ENCODE peak calls at places on chromosome 19, in seven cellular contexts. F, M, W, U, K, P and X are unnamed samples.

GRCh38 chr19:11694533-11695439 is 44.0 kb downstream of the ZNF823 start:
- DNase-seq in U (peak), M (peak), F (peak), K (peak), W (peak), P (peak), X (peak)

GRCh38 chr19:19261350-19262189 is 11.5 kb downstream of the TM6SF2 start:
- DNase-seq in K (no peak), U (no peak), F (no peak), P (no peak), M (no peak), W (no peak), X (no peak)

GRCh38 chr19:16449330-16449961 is 22.3 kb downstream of the EPS15L1 start:
- DNase-seq in P (peak), F (peak), M (peak), W (no peak), U (no peak), K (no peak), X (no peak)

GRCh38 chr19:5628470-5628869 is 5.6 kb downstream of the SAFB start:
- DNase-seq in K (peak), M (peak), F (no peak), P (peak), U (no peak), W (no peak), X (no peak)

GRCh38 chr19:2811735-2812413 is 7.8 kb upstream of the ZNF554 start:
- DNase-seq in F (no peak), U (no peak), W (no peak), M (no peak), P (no peak), K (no peak), X (no peak)

GRCh38 chr19:47353307-47353712 is 4.2 kb downstream of the DHX34 start:
- DNase-seq in K (no peak), W (peak), M (no peak), U (no peak), F (no peak), P (no peak), X (peak)

GRCh38 chr19:13597625-13598024 is 91.3 kb upstream of the CACNA1A start:
- DNase-seq in U (no peak), M (peak), K (peak), W (peak), F (peak), P (peak), X (no peak)

GRCh38 chr19:53989600-53990533 is 1.6 kb upstream of the CACNG6 start:
- DNase-seq in M (no peak), U (no peak), K (no peak), W (no peak), P (no peak), F (no peak), X (no peak)

GRCh38 chr19:35905178-35905727 is 2.8 kb downstream of the TYROBP start:
- DNase-seq in U (no peak), M (no peak), F (no peak), W (no peak), K (no peak), P (no peak), X (no peak)

GRCh38 chr19:16581971-16582343 is 9.7 kb upstream of the SLC35E1 start:
- DNase-seq in K (no peak), M (no peak), P (no peak), U (no peak), W (no peak), F (no peak), X (no peak)

GRCh38 chr19:48249502-48250014 is 6.2 kb downstream of the CARD8 start:
- DNase-seq in K (no peak), F (peak), P (no peak), U (peak), W (no peak), M (peak), X (peak)

GRCh38 chr19:11067356-11068113 is 21.7 kb upstream of the LDLR start:
- DNase-seq in U (no peak), M (no peak), F (no peak), K (no peak), P (peak), W (no peak), X (no peak)

GRCh38 chr19:49073514-49074378 is 1.2 kb upstream of the KCNA7 start:
- DNase-seq in K (no peak), P (no peak), U (no peak), M (no peak), W (no peak), F (no peak), X (no peak)

GRCh38 chr19:31109626-31110025 is 239.6 kb downstream of the TSHZ3 start:
- DNase-seq in K (no peak), W (no peak), M (no peak), U (no peak), F (no peak), P (no peak), X (no peak)

GRCh38 chr19:49157445-49158224 is at the start of gene TRPM4:
- DNase-seq in P (peak), F (no peak), K (peak), M (no peak), W (peak), U (no peak), X (peak)

GRCh38 chr19:37964109-37964508 is 57.1 kb downstream of the SIPA1L3 start:
- DNase-seq in W (no peak), M (no peak), F (no peak), U (no peak), K (no peak), P (no peak), X (no peak)

GRCh38 chr19:3154957-3155736 is 19.3 kb downstream of the GNA15 start:
- DNase-seq in K (peak), F (peak), P (peak), M (peak), W (no peak), U (peak), X (peak)

GRCh38 chr19:31784631-31785237 is 435.5 kb upstream of the TSHZ3 start:
- DNase-seq in W (no peak), P (no peak), U (no peak), K (no peak), F (no peak), M (no peak), X (no peak)